ENCODE peak calls at places on chromosomes 5 and 9, in nine cellular contexts. X, I, J, P, D, M, Y, B and S are unnamed samples. For H3K9me3, the result is how much of the 10 kb centered on the place peaks cover.

GRCh38 chr9:36164361-36164760 is 4.8 kb upstream of the CCIN start:
- DNase-seq in M (no peak), J (no peak), D (no peak), Y (no peak), X (no peak), B (peak), P (no peak), I (no peak), S (no peak)

GRCh38 chr5:159465604-159466003 is 135.3 kb upstream of the IL12B start:
- DNase-seq in B (no peak), I (no peak), Y (no peak), D (no peak), M (no peak), X (peak), P (no peak), J (no peak), S (no peak)

GRCh38 chr5:173268750-173269580 is 34.0 kb upstream of the NKX2-5 start:
- DNase-seq in P (no peak), X (no peak), I (no peak), J (no peak), B (no peak), Y (no peak), D (peak), M (no peak), S (no peak)

GRCh38 chr9:1077616-1078015 is 27.5 kb downstream of the DMRT2 start:
- DNase-seq in M (no peak), D (no peak), J (no peak), B (no peak), I (no peak), P (no peak), Y (no peak), X (no peak), S (no peak)

GRCh38 chr9:38682713-38683112 is 37.2 kb downstream of the FAM240B start:
- DNase-seq in X (no peak), D (no peak), B (no peak), I (peak), M (no peak), P (peak), Y (no peak), J (peak), S (no peak)

GRCh38 chr5:151498395-151499155 is 51.2 kb downstream of the SLC36A1 start:
- DNase-seq in B (no peak), D (no peak), Y (no peak), J (no peak), P (no peak), M (no peak), X (no peak), I (no peak), S (no peak)

GRCh38 chr5:14595189-14595588 is 13.6 kb downstream of the OTULINL start:
- DNase-seq in B (no peak), D (no peak), J (peak), P (no peak), X (no peak), I (no peak), Y (no peak), M (peak), S (no peak)

GRCh38 chr9:75588808-75589207 is 301.7 kb upstream of the PCSK5 start:
- DNase-seq in D (no peak), X (no peak), M (no peak), Y (no peak), B (no peak), I (no peak), P (peak), J (no peak), S (no peak)

GRCh38 chr5:110923971-110924370 is 147.5 kb upstream of the TSLP start:
- DNase-seq in I (no peak), J (no peak), Y (no peak), X (no peak), B (no peak), M (no peak), D (no peak), P (no peak), S (no peak)

GRCh38 chr5:92460505-92460904 is 1077.4 kb upstream of the ARRDC3 start:
- DNase-seq in X (no peak), P (no peak), Y (no peak), M (no peak), B (no peak), I (no peak), J (no peak), D (no peak), S (no peak)

GRCh38 chr9:23672121-23672520 is 153.9 kb downstream of the ELAVL2 start:
- DNase-seq in Y (no peak), X (no peak), P (no peak), I (no peak), J (no peak), D (no peak), B (no peak), M (no peak), S (no peak)

GRCh38 chr5:96595300-96596090 is 66.7 kb upstream of the CAST start:
- DNase-seq in J (no peak), M (no peak), D (no peak), I (no peak), X (no peak), B (no peak), Y (no peak), P (no peak), S (no peak)

GRCh38 chr5:116382874-116383266 is 191.8 kb downstream of the SEMA6A start:
- DNase-seq in M (no peak), B (no peak), J (no peak), I (no peak), Y (no peak), X (no peak), P (no peak), D (no peak), S (no peak)

GRCh38 chr9:98972641-98973545 is 29.2 kb downstream of the COL15A1 start:
- DNase-seq in X (no peak), P (no peak), B (no peak), I (no peak), D (no peak), Y (no peak), M (no peak), J (no peak), S (no peak)

GRCh38 chr9:3498691-3499090 is 27.1 kb downstream of the RFX3 start:
- DNase-seq in I (no peak), X (no peak), D (no peak), M (no peak), B (no peak), P (no peak), Y (no peak), J (peak), S (no peak)

GRCh38 chr5:15368835-15369234 is 131.1 kb upstream of the FBXL7 start:
- DNase-seq in J (no peak), M (no peak), I (no peak), X (no peak), B (no peak), D (no peak), Y (no peak), P (no peak), S (no peak)

GRCh38 chr9:88645172-88645868 is 110.3 kb downstream of the NXNL2 start:
- DNase-seq in D (no peak), X (no peak), J (peak), P (no peak), M (no peak), I (no peak), B (no peak), Y (no peak), S (no peak)

GRCh38 chr5:134142806-134143205 is 28.3 kb downstream of the TCF7 start:
- DNase-seq in J (no peak), I (no peak), P (no peak), X (no peak), D (no peak), Y (no peak), B (no peak), M (no peak), S (no peak)

GRCh38 chr5:119366537-119366874 is 10.7 kb downstream of the TNFAIP8 start:
- DNase-seq in J (no peak), M (no peak), P (no peak), B (no peak), Y (no peak), D (no peak), X (no peak), I (no peak), S (no peak)

GRCh38 chr9:132802121-132802795 is 75.8 kb downstream of the AK8 start:
- DNase-seq in X (no peak), P (no peak), M (no peak), Y (no peak), B (no peak), D (no peak), I (no peak), J (no peak), S (no peak)

GRCh38 chr5:16806691-16807433 is 129.2 kb downstream of the MYO10 start:
- DNase-seq in D (no peak), B (no peak), M (no peak), P (no peak), X (no peak), Y (no peak), I (no peak), J (no peak), S (no peak)

GRCh38 chr5:72079288-72079687 is 28.0 kb upstream of the MAP1B start:
- DNase-seq in J (peak), D (peak), I (no peak), X (no peak), B (no peak), Y (no peak), M (no peak), P (no peak), S (no peak)

GRCh38 chr9:129173296-129174101 is 4.6 kb downstream of the IER5L start:
- DNase-seq in Y (no peak), D (peak), X (no peak), B (no peak), P (peak), J (peak), M (no peak), I (no peak), S (no peak)

GRCh38 chr9:116190997-116191396 is 37.4 kb downstream of the PAPPA start:
- DNase-seq in J (peak), Y (no peak), I (no peak), P (peak), D (no peak), X (no peak), B (no peak), M (no peak), S (no peak)

GRCh38 chr5:102700126-102700851 is 54.8 kb upstream of the PAM start:
- DNase-seq in Y (no peak), X (no peak), D (no peak), J (no peak), I (no peak), M (no peak), P (no peak), B (no peak), S (no peak)

GRCh38 chr5:849651-850301 is 1.0 kb downstream of the ZDHHC11 start:
- DNase-seq in Y (no peak), X (peak), D (peak), P (peak), M (no peak), B (peak), J (peak), I (no peak), S (no peak)

DNA sequence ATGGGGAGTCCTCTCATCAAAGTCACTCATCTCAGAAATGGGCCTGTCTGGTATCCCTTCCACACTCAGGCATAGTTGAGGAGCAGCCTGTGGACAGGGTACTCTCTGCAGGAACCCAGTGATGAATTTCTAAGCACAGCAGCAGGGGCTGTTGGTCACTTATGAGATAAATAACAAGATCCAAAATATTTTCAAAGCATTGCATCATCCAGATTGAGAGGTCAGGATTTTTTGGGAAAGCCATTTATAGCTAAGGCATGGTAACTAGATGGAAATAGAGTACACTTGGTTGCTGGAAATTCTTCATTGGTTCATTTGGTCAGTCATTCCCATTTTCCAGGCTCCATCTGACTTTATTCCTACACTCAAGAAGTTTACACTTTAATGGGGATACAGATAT is 246.8 kb upstream of the RAI14 start:
- DNase-seq in X (no peak), J (no peak), B (no peak), I (no peak), M (no peak), P (no peak), Y (no peak), D (no peak), S (no peak)
- H3K9me3 ChIP-seq in X (under half), J (under half), B (under half), I (under half), M (under half), P (under half), Y (under half), D (under half), S (under half)

GRCh38 chr9:10806873-10807272 is 194.1 kb upstream of the PTPRD start:
- DNase-seq in I (no peak), X (no peak), D (no peak), P (no peak), M (no peak), Y (no peak), J (no peak), B (no peak), S (no peak)
- H3K9me3 ChIP-seq in I (under half), X (under half), D (under half), P (under half), M (under half), Y (under half), J (under half), B (under half), S (under half)

DNA sequence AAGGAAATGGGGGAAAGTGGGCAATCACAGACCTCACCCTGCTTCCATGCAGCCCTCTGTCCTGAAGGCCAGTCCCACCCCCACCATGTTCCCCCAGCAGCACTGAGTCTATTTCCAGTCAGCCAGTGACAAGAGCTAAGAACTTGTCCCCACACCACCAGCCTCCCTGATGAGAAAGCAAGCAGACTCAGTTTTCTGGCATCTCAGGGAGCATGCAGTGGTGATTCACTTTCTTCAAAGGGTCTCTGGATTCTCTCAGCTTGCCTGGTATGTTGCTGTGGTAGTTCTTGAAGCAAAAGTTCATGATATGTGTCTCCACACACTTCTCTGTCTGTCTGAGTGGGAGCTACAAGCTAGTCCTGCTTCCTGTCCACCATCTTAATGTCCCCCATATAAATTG is 799.9 kb upstream of the TYRP1 start:
- DNase-seq in I (no peak), B (no peak), Y (no peak), J (peak), M (no peak), P (peak), D (no peak), X (no peak), S (no peak)
- H3K9me3 ChIP-seq in I (under half), B (under half), Y (under half), J (under half), M (under half), P (under half), D (under half), X (under half), S (under half)

DNA sequence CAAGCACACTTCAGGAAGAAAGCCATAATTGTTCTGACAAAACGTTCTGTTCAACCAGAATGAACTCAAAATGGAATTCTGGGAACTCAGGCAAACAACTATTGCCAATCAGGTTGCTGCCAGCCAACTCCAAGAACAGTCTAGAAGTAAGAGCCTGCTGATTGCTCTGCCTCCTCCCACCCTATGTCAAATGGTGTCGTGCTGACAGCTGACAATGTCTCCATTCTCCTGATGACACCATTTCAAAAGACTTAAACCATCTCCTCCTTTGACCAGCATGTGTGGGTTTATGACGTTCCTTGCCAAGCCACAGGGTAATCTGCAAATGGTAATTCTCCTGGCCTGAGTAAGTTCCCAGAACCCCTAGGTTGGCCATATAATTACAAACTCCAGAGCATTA is 21.9 kb upstream of the PLIN2 start:
- DNase-seq in J (no peak), X (no peak), I (no peak), P (peak), Y (no peak), B (no peak), D (no peak), M (no peak), S (no peak)
- H3K9me3 ChIP-seq in J (under half), X (under half), I (under half), P (under half), Y (under half), B (under half), D (under half), M (under half), S (under half)

DNA sequence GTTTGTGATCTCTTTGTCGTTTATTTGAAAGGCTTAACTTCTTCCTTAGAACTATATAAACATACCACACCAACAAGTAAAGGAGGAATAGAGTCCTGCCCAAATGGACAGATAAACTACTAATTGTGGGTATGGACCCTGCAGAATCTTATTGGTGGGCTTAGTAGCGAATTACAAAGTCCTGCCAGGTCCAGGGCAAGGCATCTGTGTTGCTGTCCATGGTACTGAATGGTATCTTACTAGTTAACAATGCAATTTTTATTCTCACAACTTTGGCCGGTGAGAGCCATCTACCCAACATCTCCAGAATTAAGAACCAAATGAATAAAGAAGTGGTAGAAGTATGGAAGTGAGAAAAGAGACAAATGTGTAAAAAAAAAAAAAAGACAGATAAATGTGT is 1782.4 kb upstream of the WWC1 start:
- DNase-seq in J (peak), D (no peak), P (peak), M (no peak), B (no peak), I (peak), X (no peak), Y (no peak), S (no peak)
- H3K9me3 ChIP-seq in J (under half), D (under half), P (under half), M (under half), B (under half), I (under half), X (under half), Y (under half), S (under half)

DNA sequence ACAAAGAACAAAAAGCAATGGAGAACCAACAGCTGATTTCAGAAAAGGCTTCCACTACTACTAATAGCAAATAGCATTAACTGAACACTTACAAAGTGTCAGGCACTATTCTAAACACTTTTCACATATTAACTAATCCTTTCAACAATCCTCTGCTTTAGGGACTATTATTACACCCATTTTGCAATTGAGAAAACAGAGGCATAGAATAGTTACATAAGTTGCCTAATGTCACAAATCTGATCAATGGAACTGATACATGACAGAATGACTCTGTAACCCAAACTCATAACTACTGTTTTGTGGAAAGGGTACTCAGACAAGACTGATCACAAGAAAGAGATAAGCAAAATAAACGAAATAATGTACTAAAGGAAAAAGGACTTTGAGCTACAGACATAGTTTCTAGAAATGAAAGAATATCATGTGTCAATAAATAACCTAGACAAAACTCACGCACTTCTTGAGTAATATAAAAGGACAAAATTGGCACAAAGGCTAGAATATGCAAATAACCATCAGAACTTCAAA is 31.3 kb downstream of the ABHD17B start:
- DNase-seq in B (no peak), D (no peak), Y (no peak), I (no peak), P (no peak), J (no peak), X (no peak), M (no peak), S (no peak)
- H3K9me3 ChIP-seq in B (under half), D (half or more), Y (under half), I (under half), P (under half), J (half or more), X (under half), M (under half), S (under half)

GRCh38 chr5:38556599-38557308 is at the start of gene LIFR:
- DNase-seq in X (peak), D (peak), J (peak), Y (no peak), B (peak), M (peak), P (peak), I (peak), S (peak)
- H3K9me3 ChIP-seq in X (under half), D (under half), J (under half), Y (under half), B (under half), M (under half), P (under half), I (under half), S (under half)

GRCh38 chr5:178931846-178932760 is 8.9 kb upstream of the ZNF454 start:
- DNase-seq in M (no peak), Y (no peak), X (no peak), I (no peak), J (no peak), B (no peak), P (no peak), D (no peak), S (no peak)
- H3K9me3 ChIP-seq in M (under half), Y (half or more), X (half or more), I (half or more), J (half or more), B (half or more), P (under half), D (half or more), S (half or more)

GRCh38 chr5:150038547-150038946 is 38.0 kb downstream of the HMGXB3 start:
- DNase-seq in P (no peak), M (no peak), Y (no peak), I (no peak), B (no peak), D (no peak), J (no peak), X (no peak), S (no peak)
- H3K9me3 ChIP-seq in P (under half), M (under half), Y (under half), I (under half), B (under half), D (under half), J (under half), X (under half), S (under half)